ENCODE peak calls at places on chromosomes 13 and 19, in seven cellular contexts. F, C, W, V, Z, A and Q are unnamed samples.

GRCh38 chr19:47779524-47780214 is 1.2 kb downstream of the SELENOW start:
- DNase-seq in F (peak; percentile 65), C (no peak), W (no peak), V (no peak), Z (peak; percentile 62), A (peak; percentile 52), Q (no peak)

GRCh38 chr19:15418112-15418587 is 638 bp downstream of the AKAP8L start:
- DNase-seq in F (peak; percentile 39), C (no peak), W (no peak), V (no peak), Z (peak; percentile 78), A (no peak), Q (no peak)

GRCh38 chr13:107450426-107450825 is 764.9 kb downstream of the LIG4 start:
- DNase-seq in F (no peak), C (no peak), W (no peak), V (no peak), Z (no peak), A (no peak), Q (no peak)

GRCh38 chr19:22620912-22621311 is 13.2 kb upstream of the ZNF492 start:
- DNase-seq in F (no peak), C (peak; percentile 20), W (no peak), V (no peak), Z (peak; percentile 50), A (no peak), Q (no peak)

GRCh38 chr13:101661839-101662238 is 209.4 kb downstream of the ITGBL1 start:
- DNase-seq in F (no peak), C (no peak), W (no peak), V (no peak), Z (no peak), A (no peak), Q (no peak)

GRCh38 chr13:94708971-94709614 is 3.3 kb downstream of the SOX21 start:
- DNase-seq in F (no peak), C (no peak), W (no peak), V (peak; percentile 48), Z (peak; percentile 62), A (no peak), Q (no peak)

GRCh38 chr19:55376381-55376933 is at the start of gene TMEM190:
- DNase-seq in F (no peak), C (no peak), W (no peak), V (peak; percentile 66), Z (no peak), A (no peak), Q (no peak)

GRCh38 chr13:22740264-22740663 is 440.5 kb upstream of the SGCG start:
- DNase-seq in F (no peak), C (no peak), W (no peak), V (peak; percentile 70), Z (no peak), A (no peak), Q (no peak)

GRCh38 chr19:4369888-4370260 is 26.5 kb downstream of the MPND start:
- DNase-seq in F (no peak), C (peak; percentile 83), W (peak; percentile 51), V (peak; percentile 65), Z (peak; percentile 95), A (no peak), Q (peak; percentile 66)

GRCh38 chr19:39078436-39079200 is 5.5 kb upstream of the ACP7 start:
- DNase-seq in F (no peak), C (no peak), W (no peak), V (no peak), Z (peak; percentile 94), A (no peak), Q (no peak)

GRCh38 chr19:5281588-5281987 is 59.0 kb downstream of the PTPRS start:
- DNase-seq in F (peak; percentile 44), C (no peak), W (no peak), V (no peak), Z (peak; percentile 80), A (no peak), Q (no peak)

GRCh38 chr19:14023404-14024235 is 4.3 kb upstream of the RLN3 start:
- DNase-seq in F (peak; percentile 68), C (peak; percentile 72), W (no peak), V (peak; percentile 90), Z (peak; percentile 84), A (no peak), Q (no peak)

GRCh38 chr19:46416077-46416709 is 2.8 kb upstream of the CCDC8 start:
- DNase-seq in F (peak; percentile 91), C (peak; percentile 92), W (peak; percentile 58), V (peak; percentile 96), Z (peak; percentile 95), A (peak; percentile 73), Q (no peak)

GRCh38 chr19:16524991-16525734 is 17.1 kb downstream of the CHERP start:
- DNase-seq in F (no peak), C (no peak), W (no peak), V (no peak), Z (peak; percentile 76), A (no peak), Q (no peak)

GRCh38 chr13:113888701-113889330 is 24.9 kb upstream of the GAS6 start:
- DNase-seq in F (no peak), C (no peak), W (no peak), V (no peak), Z (peak; percentile 38), A (no peak), Q (no peak)

GRCh38 chr13:64770743-64771142 is 2459.4 kb downstream of the PCDH9 start:
- DNase-seq in F (no peak), C (no peak), W (no peak), V (no peak), Z (no peak), A (no peak), Q (no peak)

DNA sequence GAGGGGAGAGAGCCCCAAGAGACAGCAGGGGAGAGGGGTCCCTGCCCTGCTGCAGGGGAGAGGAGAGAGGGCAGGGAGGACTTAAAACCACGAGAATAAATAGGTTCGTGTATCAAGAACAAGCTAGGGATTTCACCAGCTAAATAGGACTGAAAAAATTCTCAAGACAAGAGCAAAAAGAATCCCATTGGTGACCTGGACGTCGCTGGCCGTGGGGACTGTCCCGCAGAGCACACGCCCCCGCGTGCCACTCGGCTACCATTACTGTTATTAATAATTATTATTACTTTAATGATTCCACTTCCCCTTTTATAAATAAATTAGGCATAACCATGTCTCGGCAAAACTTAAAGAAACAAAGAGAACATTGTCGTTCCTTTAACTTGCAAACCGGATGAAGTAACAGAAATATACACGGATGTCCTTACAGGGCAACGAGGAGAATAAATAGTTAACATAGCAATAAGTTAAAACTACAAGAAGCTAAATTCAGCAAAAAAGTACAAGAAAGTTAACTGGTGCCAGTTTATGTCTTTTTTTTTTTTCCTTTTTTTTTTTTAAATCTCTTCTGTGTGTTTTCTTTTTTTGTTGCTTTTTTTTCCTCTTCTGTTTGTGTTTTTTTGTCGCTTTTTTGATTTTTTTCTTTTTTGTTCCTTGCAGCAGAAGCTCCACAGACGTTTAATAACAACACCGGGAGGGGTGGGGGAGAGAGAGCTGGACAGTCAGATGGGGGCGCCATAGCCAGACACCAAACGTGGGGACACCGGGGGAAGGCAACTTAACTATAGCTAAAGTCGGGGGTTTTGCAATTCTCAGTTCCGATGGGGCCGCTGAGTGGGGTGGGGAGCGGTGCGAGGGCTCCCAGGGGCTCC is 16.7 kb downstream of the PRKCSH start:
- DNase-seq in F (no peak), C (no peak), W (no peak), V (peak; percentile 59), Z (peak; percentile 82), A (no peak), Q (no peak)
- TF ChIP-seq CTCF in F (no peak), C (no peak), W (no peak), V (peak; percentile 59), Z (peak; percentile 29), A (no peak), Q (no peak)

GRCh38 chr19:1168877-1169791 is 4.9 kb downstream of the SBNO2 start:
- DNase-seq in F (peak; percentile 68), C (peak; percentile 69), W (no peak), V (no peak), Z (peak; percentile 99), A (no peak), Q (peak; percentile 19)
- H3K4me3 ChIP-seq in F (no peak overlapping the region), C (peak overlapping the region; percentile 32), W (no peak overlapping the region), V (no peak overlapping the region), Z (peak overlapping the region; percentile 45), A (no peak overlapping the region), Q (no peak overlapping the region)

GRCh38 chr19:1850809-1851544 is 2.7 kb upstream of the REXO1 start:
- DNase-seq in F (peak; percentile 13), C (no peak), W (no peak), V (peak; percentile 59), Z (no peak), A (no peak), Q (no peak)
- H3K4me1 ChIP-seq in F (peaks cover 46% of the 10 kb centered on the region), C (peaks cover 55% of the 10 kb centered on the region), W (peaks cover 48% of the 10 kb centered on the region), V (peaks cover 21% of the 10 kb centered on the region), Z (peaks cover 22% of the 10 kb centered on the region), A (peaks cover 31% of the 10 kb centered on the region), Q (peaks cover 73% of the 10 kb centered on the region)

GRCh38 chr13:106210327-106210726 is 325.1 kb downstream of the EFNB2 start:
- DNase-seq in F (no peak), C (no peak), W (no peak), V (no peak), Z (no peak), A (no peak), Q (no peak)
- TF ChIP-seq CTCF in F (no peak), C (no peak), W (no peak), V (no peak), Z (no peak), A (no peak), Q (no peak)

GRCh38 chr19:8525401-8525684 is 11.4 kb upstream of the ZNF414 start:
- DNase-seq in F (no peak), C (no peak), W (no peak), V (no peak), Z (no peak), A (no peak), Q (no peak)
- H3K4me3 ChIP-seq in F (no peak overlapping the region), C (peak overlapping the region; percentile 48), W (no peak overlapping the region), V (no peak overlapping the region), Z (peak overlapping the region; percentile 96), A (peak overlapping the region; percentile 84), Q (no peak overlapping the region)

DNA sequence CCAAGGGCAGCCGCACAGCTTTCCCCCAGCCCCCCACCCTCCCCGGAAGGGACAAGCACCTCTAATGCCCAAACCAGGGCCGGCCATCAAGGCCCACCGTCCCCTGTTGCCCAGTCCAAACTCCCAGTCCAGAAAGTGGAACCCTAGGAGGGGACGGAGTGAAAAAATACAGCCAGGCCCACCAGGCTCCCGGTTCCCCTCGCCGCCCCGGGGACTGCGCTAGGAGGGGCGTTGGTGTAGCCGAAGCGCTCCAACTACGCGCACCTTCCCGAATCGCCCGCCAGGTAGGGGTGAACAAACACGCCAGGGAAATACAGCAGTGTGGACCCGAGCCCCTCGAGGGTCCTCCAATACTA is 1.3 kb downstream of the KLF16 start:
- DNase-seq in F (peak; percentile 12), C (no peak), W (no peak), V (no peak), Z (peak; percentile 95), A (no peak), Q (no peak)
- H3K4me1 ChIP-seq in F (peaks cover 60% of the 10 kb centered on the region), C (peaks cover 52% of the 10 kb centered on the region), W (peaks cover 37% of the 10 kb centered on the region), V (peaks cover 48% of the 10 kb centered on the region), Z (peaks cover 25% of the 10 kb centered on the region), A (peaks cover 35% of the 10 kb centered on the region), Q (peaks cover 61% of the 10 kb centered on the region)